ENCODE peak calls at places on chromosomes 11 and 22, in six cellular contexts. J, H, B, M, N and Y are unnamed samples.

GRCh38 chr11:64000026-64000739 is 13.9 kb downstream of the OTUB1 start:
- DNase-seq in M (peak), B (peak), J (peak), N (peak), H (peak), Y (peak)

GRCh38 chr22:24421428-24421931 is 5.9 kb upstream of the ADORA2A start:
- DNase-seq in J (no peak), H (no peak), B (no peak), M (peak), N (no peak), Y (no peak)

GRCh38 chr11:19712281-19713220 is at the start of gene NAV2:
- DNase-seq in H (peak), M (peak), B (peak), J (peak), N (peak), Y (peak)

GRCh38 chr22:29150701-29151100 is 55.0 kb upstream of the EMID1 start:
- DNase-seq in B (no peak), H (no peak), M (no peak), N (no peak), J (no peak), Y (no peak)

GRCh38 chr11:2271327-2272240 is 1.2 kb upstream of the ASCL2 start:
- DNase-seq in N (no peak), M (no peak), H (no peak), J (no peak), B (no peak), Y (peak)

GRCh38 chr11:12319734-12320387 is 57.5 kb upstream of the PARVA start:
- DNase-seq in H (no peak), J (no peak), M (no peak), B (no peak), N (no peak), Y (no peak)

GRCh38 chr11:59818572-59818971 is 8.0 kb upstream of the MRPL16 start:
- DNase-seq in B (no peak), N (no peak), J (no peak), H (no peak), M (no peak), Y (no peak)

GRCh38 chr11:120168108-120168959 is 30.4 kb upstream of the TRIM29 start:
- DNase-seq in B (no peak), N (no peak), H (no peak), J (no peak), M (no peak), Y (no peak)

GRCh38 chr11:117201516-117201866 is 2.3 kb downstream of the TAGLN start:
- DNase-seq in M (no peak), H (no peak), B (no peak), J (no peak), N (no peak), Y (no peak)

GRCh38 chr11:64713031-64713780 is 9.8 kb downstream of the NRXN2 start:
- DNase-seq in N (no peak), J (no peak), H (no peak), B (no peak), M (no peak), Y (no peak)

GRCh38 chr22:28424427-28425080 is 255.1 kb downstream of the TTC28 start:
- DNase-seq in H (no peak), B (no peak), J (no peak), N (no peak), M (no peak), Y (no peak)

GRCh38 chr11:32090774-32091370 is at the start of gene RCN1:
- DNase-seq in N (peak), J (peak), M (peak), H (no peak), B (peak), Y (no peak)

GRCh38 chr11:70331901-70332300 is 61.4 kb downstream of the PPFIA1 start:
- DNase-seq in M (no peak), B (no peak), J (no peak), N (no peak), H (no peak), Y (no peak)

GRCh38 chr11:46826310-46827044 is 19.6 kb downstream of the CKAP5 start:
- DNase-seq in H (peak), J (peak), N (peak), M (peak), B (peak), Y (peak)

GRCh38 chr11:36540998-36541397 is 26.8 kb upstream of the RAG1 start:
- DNase-seq in J (no peak), B (peak), H (no peak), N (no peak), M (no peak), Y (no peak)

GRCh38 chr11:95459268-95460040 is 228.5 kb upstream of the SESN3 start:
- DNase-seq in N (no peak), M (no peak), B (no peak), H (no peak), J (no peak), Y (no peak)

GRCh38 chr22:40684728-40685127 is 5.4 kb downstream of the MCHR1 start:
- DNase-seq in H (no peak), M (no peak), B (no peak), N (no peak), J (no peak), Y (no peak)

GRCh38 chr11:63920870-63921417 is 4.0 kb upstream of the RCOR2 start:
- DNase-seq in B (no peak), N (no peak), J (peak), H (no peak), M (no peak), Y (no peak)

GRCh38 chr11:64713781-64714363 is 9.1 kb downstream of the NRXN2 start:
- DNase-seq in J (no peak), B (no peak), N (no peak), M (no peak), H (no peak), Y (no peak)

GRCh38 chr11:30358569-30358968 is 35.7 kb downstream of the ARL14EP start:
- DNase-seq in J (no peak), N (no peak), H (no peak), B (no peak), M (no peak), Y (no peak)

GRCh38 chr11:36352919-36353318 is 56.8 kb downstream of the PRR5L start:
- DNase-seq in B (no peak), N (no peak), H (peak), M (no peak), J (peak), Y (peak)

GRCh38 chr11:61853698-61854169 is 25.6 kb downstream of the FADS2 start:
- DNase-seq in B (peak), M (no peak), N (no peak), H (no peak), J (no peak), Y (no peak)

GRCh38 chr11:2422461-2423156 is 21.7 kb downstream of the TRPM5 start:
- DNase-seq in J (no peak), H (no peak), M (no peak), N (no peak), B (no peak), Y (no peak)

GRCh38 chr22:28938286-28938833 is 55.0 kb downstream of the ZNRF3 start:
- DNase-seq in B (no peak), M (no peak), J (no peak), N (no peak), H (no peak), Y (no peak)

GRCh38 chr11:64186205-64187165 is 514 bp downstream of the STIP1 start:
- DNase-seq in J (no peak), B (no peak), N (no peak), H (no peak), M (no peak), Y (no peak)